ENCODE peak calls at places on chromosomes 13 and 19, in six cellular contexts. U is endodermal cell, C is hepatocyte, T is HCT116, H is Caco-2, Y is PC-3. Z is an unnamed sample. For H3K4me1, the result is how much of the 10 kb centered on the place peaks cover.

GRCh38 chr19:4988770-4989251 is 19.9 kb downstream of the KDM4B start:
- DNase-seq in H (no peak), Y (no peak), U (peak), C (no peak), T (no peak), Z (peak)

GRCh38 chr13:106028916-106029315 is 506.5 kb downstream of the EFNB2 start:
- DNase-seq in T (no peak), U (no peak), H (no peak), Y (no peak), C (no peak), Z (no peak)

GRCh38 chr19:39082167-39082566 is 2.0 kb upstream of the ACP7 start:
- DNase-seq in Y (no peak), H (no peak), T (no peak), C (no peak), U (no peak), Z (no peak)

GRCh38 chr19:38182536-38183210 is 41.3 kb downstream of the DPF1 start:
- DNase-seq in H (no peak), T (no peak), C (no peak), Y (no peak), U (no peak), Z (no peak)

GRCh38 chr13:23087884-23088283 is 92.9 kb upstream of the SGCG start:
- DNase-seq in T (peak), C (peak), H (peak), U (peak), Y (peak), Z (no peak)

GRCh38 chr13:113437408-113438010 is 15.8 kb downstream of the ADPRHL1 start:
- DNase-seq in C (no peak), H (no peak), U (peak), Y (no peak), T (no peak), Z (no peak)

GRCh38 chr13:32278456-32278855 is 36.7 kb downstream of the ZAR1L start:
- DNase-seq in T (no peak), C (no peak), U (no peak), H (no peak), Y (no peak), Z (no peak)

GRCh38 chr13:40153516-40153915 is 498.1 kb downstream of the COG6 start:
- DNase-seq in U (no peak), T (no peak), C (no peak), H (no peak), Y (no peak), Z (no peak)

GRCh38 chr19:16118489-16119033 is 6.9 kb downstream of the RAB8A start:
- DNase-seq in U (no peak), T (no peak), C (no peak), H (no peak), Y (no peak), Z (no peak)

GRCh38 chr13:91534996-91535395 is 136.6 kb downstream of the GPC5 start:
- DNase-seq in U (no peak), H (no peak), T (no peak), C (no peak), Y (no peak), Z (no peak)

GRCh38 chr13:29924482-29924884 is 74.1 kb upstream of the UBL3 start:
- DNase-seq in H (no peak), C (peak), T (no peak), U (no peak), Y (peak), Z (no peak)

GRCh38 chr13:91216928-91217700 is 130.4 kb upstream of the MIR17HG start:
- DNase-seq in H (peak), Y (peak), C (no peak), T (no peak), U (peak), Z (no peak)

GRCh38 chr13:28385362-28385761 is 109.6 kb downstream of the FLT1 start:
- DNase-seq in U (no peak), T (no peak), Y (no peak), H (no peak), C (no peak), Z (no peak)

GRCh38 chr13:85520445-85520844 is 278.8 kb downstream of the SLITRK6 start:
- DNase-seq in C (no peak), U (no peak), Y (peak), H (no peak), T (no peak), Z (no peak)

GRCh38 chr13:33863390-33863789 is 45.4 kb downstream of the RFC3 start:
- DNase-seq in C (no peak), H (no peak), Y (no peak), U (no peak), T (no peak), Z (no peak)

GRCh38 chr13:46721054-46721453 is 75.9 kb downstream of the ESD start:
- DNase-seq in Y (peak), H (peak), U (peak), C (peak), T (peak), Z (peak)

GRCh38 chr19:7860902-7861618 is 13.1 kb downstream of the PRR36 start:
- DNase-seq in H (no peak), U (no peak), Y (no peak), C (no peak), T (no peak), Z (no peak)

GRCh38 chr19:10915511-10916091 is 12.8 kb downstream of the YIPF2 start:
- DNase-seq in H (no peak), T (no peak), Y (peak), C (peak), U (no peak), Z (no peak)

GRCh38 chr19:46221981-46222610 is 7.4 kb upstream of the IGFL1 start:
- DNase-seq in C (peak), H (peak), Y (peak), T (no peak), U (peak), Z (peak)

GRCh38 chr19:46009530-46010510 is 13.0 kb downstream of the PGLYRP1 start:
- DNase-seq in T (peak), H (peak), U (peak), Y (peak), C (peak), Z (peak)

GRCh38 chr13:44259045-44260042 is 114.3 kb upstream of the SERP2 start:
- DNase-seq in C (peak), T (no peak), H (no peak), U (no peak), Y (peak), Z (no peak)

GRCh38 chr13:102658678-102659077 is 36.2 kb downstream of the METTL21C start:
- DNase-seq in U (no peak), C (no peak), Y (no peak), H (no peak), T (no peak), Z (no peak)

GRCh38 chr13:50991624-50992610 is 82.3 kb downstream of the RNASEH2B start:
- DNase-seq in Y (no peak), H (no peak), U (no peak), T (no peak), C (no peak), Z (no peak)

GRCh38 chr19:11045536-11045935 is 43.7 kb upstream of the LDLR start:
- DNase-seq in U (no peak), C (no peak), H (no peak), T (no peak), Y (no peak), Z (no peak)

GRCh38 chr19:38667552-38668205 is 20.2 kb downstream of the ACTN4 start:
- DNase-seq in T (no peak), H (no peak), U (no peak), C (peak), Y (peak), Z (no peak)

GRCh38 chr19:15144046-15144646 is 36.9 kb downstream of the SYDE1 start:
- DNase-seq in T (no peak), U (peak), Y (no peak), C (no peak), H (no peak), Z (no peak)

GRCh38 chr19:57576661-57577060 is 2.0 kb downstream of the ZNF416 start:
- DNase-seq in H (no peak), Y (no peak), U (no peak), T (no peak), C (no peak), Z (no peak)

GRCh38 chr13:19984430-19985218 is 26.1 kb downstream of the ZMYM2 start:
- DNase-seq in H (peak), U (no peak), Y (peak), T (peak), C (peak), Z (no peak)

GRCh38 chr19:15195381-15195964 is 5.3 kb downstream of the NOTCH3 start:
- DNase-seq in U (peak), T (no peak), H (peak), Y (peak), C (peak), Z (peak)

GRCh38 chr13:94705081-94705751 is 7.1 kb downstream of the SOX21 start:
- DNase-seq in Y (no peak), U (no peak), H (no peak), C (no peak), T (no peak), Z (no peak)

GRCh38 chr13:28679628-28680027 is 20.7 kb downstream of the POMP start:
- DNase-seq in Y (peak), U (no peak), T (no peak), C (peak), H (no peak), Z (no peak)

GRCh38 chr13:99009987-99010551 is 32.2 kb upstream of the DOCK9 start:
- DNase-seq in C (no peak), Y (no peak), H (no peak), T (no peak), U (no peak), Z (no peak)

GRCh38 chr13:44012910-44013309 is 133.2 kb downstream of the LACC1 start:
- DNase-seq in Y (no peak), H (no peak), T (no peak), C (no peak), U (no peak), Z (no peak)

GRCh38 chr13:93723316-93723715 is 496.7 kb downstream of the GPC6 start:
- DNase-seq in T (no peak), C (no peak), Y (peak), H (no peak), U (no peak), Z (no peak)

GRCh38 chr19:40512473-40513344 is 45.9 kb downstream of the SPTBN4 start:
- DNase-seq in U (peak), Y (no peak), C (peak), T (no peak), H (peak), Z (no peak)

GRCh38 chr19:6010107-6010506 is 32.2 kb upstream of the RANBP3 start:
- DNase-seq in U (no peak), C (no peak), T (no peak), Y (no peak), H (no peak), Z (no peak)

DNA sequence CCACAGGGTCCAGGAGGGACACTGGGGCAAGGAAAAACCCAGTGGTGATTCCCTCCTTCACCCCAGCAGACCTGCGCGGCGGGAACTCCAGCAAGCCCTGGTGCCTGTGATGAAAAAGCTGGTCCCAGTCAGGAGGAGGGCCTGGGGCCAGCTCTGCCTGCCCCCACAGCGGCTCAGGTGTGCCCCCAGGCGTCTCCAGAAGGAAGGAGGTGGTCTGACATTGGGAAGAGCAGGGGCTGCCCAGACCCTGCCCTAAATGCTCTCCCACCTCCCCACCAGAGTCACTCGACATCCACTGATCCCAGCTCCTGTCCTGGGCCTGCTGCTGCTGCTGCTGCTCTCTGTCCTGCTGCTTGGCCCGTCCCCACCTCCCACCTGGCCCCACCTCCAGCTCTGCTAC is 6.2 kb downstream of the PTH2 start:
- DNase-seq in C (no peak), H (no peak), Y (no peak), U (peak), T (no peak), Z (no peak)
- TF ChIP-seq CTCF in C (no peak), H (no peak), Y (no peak), U (peak), T (no peak), Z (no peak)

GRCh38 chr19:55617426-55617825 is 6.9 kb downstream of the ZNF784 start:
- DNase-seq in U (no peak), Y (no peak), C (no peak), T (no peak), H (no peak), Z (no peak)

GRCh38 chr19:55620951-55621672 is 3.3 kb downstream of the ZNF784 start:
- DNase-seq in Y (no peak), T (no peak), U (no peak), H (no peak), C (no peak), Z (no peak)

GRCh38 chr19:55618426-55618825 is 5.9 kb downstream of the ZNF784 start:
- DNase-seq in Y (no peak), U (no peak), C (no peak), T (no peak), H (no peak), Z (no peak)

GRCh38 chr19:55620410-55620809 is 4.0 kb downstream of the ZNF784 start:
- DNase-seq in Y (no peak), U (no peak), H (no peak), C (no peak), T (no peak), Z (no peak)

GRCh38 chr19:55619264-55619663 is 5.1 kb downstream of the ZNF784 start:
- DNase-seq in Y (no peak), C (no peak), T (no peak), H (no peak), U (no peak), Z (no peak)
- H3K4me1 ChIP-seq in Y (under half), C (under half), T (under half), H (under half), U (under half), Z (under half)

GRCh38 chr19:3234800-3235199 is 10.3 kb downstream of the CELF5 start:
- DNase-seq in U (peak), C (no peak), Y (no peak), H (peak), T (no peak), Z (no peak)
- TF ChIP-seq CTCF in U (peak), C (no peak), Y (peak), H (no peak), T (peak), Z (no peak)

DNA sequence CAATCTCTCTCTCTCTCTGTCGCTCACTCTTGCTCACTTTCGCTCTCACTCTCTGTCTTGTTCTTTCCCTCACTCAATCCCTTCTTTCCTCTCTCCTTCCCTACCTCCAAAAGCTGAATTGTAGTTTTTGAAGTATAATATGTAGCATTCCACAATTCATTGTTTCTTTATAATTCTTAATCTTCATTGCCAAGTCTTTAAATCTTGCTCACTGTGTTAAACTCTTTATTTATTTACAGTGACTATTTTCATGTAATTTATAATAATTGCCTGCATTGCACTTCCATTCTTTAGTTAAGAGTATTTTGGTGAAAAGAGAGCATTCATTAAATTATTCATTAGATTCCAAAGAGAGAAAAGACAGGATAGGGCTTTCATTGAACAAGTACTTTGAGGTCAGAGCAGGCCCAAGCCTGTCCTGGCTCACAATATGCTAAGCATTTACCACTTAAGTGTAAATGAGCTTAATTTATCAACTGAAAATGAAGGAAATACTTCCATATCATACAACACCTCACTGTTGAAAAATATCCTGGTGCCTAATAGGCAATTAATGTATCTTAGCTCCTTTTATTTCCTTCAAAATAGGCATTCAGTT is 257.4 kb upstream of the SLITRK1 start:
- DNase-seq in U (no peak), T (no peak), H (no peak), C (no peak), Y (no peak), Z (no peak)
- H3K4me1 ChIP-seq in U (under half), T (under half), H (under half), C (under half), Y (under half), Z (under half)

DNA sequence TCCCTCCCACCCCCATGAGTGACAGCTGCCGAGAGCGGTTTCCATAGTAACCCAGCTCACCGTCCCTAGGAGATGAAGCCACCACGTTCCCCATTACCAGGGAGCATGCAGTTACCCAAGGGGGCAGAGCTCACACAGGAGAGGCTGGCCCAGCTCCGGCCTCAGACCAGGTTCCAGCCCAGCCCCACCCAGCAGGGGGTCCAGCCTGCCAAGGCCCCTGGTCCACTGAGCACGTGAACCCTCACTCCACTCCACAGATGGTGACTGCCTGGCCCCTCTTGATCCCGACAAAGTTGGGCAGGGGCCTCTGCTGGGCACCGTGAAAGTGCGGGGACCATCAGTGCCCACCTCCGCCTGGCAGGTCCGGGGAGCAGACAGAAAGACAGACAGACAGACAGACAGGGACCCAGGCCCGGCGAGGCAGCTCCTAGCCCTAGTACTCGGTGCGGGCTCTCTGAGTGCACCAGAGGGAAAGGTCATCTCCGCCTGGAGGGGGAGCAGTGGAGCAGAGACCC is 50.7 kb downstream of the CELF5 start:
- DNase-seq in U (no peak), T (peak), C (no peak), Y (peak), H (no peak), Z (no peak)
- TF ChIP-seq CTCF in U (no peak), T (no peak), C (peak), Y (peak), H (no peak), Z (no peak)

DNA sequence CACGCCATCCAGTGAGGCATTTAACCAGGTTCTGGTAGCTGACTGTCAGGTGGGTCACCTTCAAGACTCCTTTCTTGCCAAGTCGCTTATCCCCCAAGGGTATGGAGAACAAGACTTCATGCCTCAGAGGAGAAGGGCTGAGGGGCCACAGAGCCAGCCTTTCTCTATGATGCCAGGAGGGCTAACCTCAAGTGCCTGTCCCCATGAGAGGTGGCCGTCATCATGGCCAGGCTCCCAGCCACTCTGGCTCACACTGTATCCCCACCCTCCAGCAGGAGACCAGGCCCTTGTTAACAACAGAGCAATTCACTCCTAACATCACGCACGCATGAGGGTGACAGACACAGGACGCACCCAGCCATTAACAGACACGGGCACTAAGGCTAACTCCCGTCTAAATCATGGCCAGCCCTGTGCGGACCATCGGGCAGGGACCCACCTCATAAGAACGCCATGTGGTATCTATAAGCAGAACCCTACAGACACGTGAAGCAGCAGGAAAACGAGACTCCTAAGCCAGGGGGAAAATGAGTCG is 38.6 kb upstream of the ISYNA1 start:
- DNase-seq in C (no peak), T (no peak), Y (no peak), U (no peak), H (no peak), Z (no peak)
- H3K4me1 ChIP-seq in C (under half), T (under half), Y (under half), U (under half), H (under half), Z (under half)

GRCh38 chr13:37869756-37870488 is at the start of gene TRPC4:
- DNase-seq in C (peak), H (peak), Y (peak), T (no peak), U (peak), Z (peak)
- TF ChIP-seq CTCF in C (peak), H (peak), Y (peak), T (no peak), U (peak), Z (peak)

DNA sequence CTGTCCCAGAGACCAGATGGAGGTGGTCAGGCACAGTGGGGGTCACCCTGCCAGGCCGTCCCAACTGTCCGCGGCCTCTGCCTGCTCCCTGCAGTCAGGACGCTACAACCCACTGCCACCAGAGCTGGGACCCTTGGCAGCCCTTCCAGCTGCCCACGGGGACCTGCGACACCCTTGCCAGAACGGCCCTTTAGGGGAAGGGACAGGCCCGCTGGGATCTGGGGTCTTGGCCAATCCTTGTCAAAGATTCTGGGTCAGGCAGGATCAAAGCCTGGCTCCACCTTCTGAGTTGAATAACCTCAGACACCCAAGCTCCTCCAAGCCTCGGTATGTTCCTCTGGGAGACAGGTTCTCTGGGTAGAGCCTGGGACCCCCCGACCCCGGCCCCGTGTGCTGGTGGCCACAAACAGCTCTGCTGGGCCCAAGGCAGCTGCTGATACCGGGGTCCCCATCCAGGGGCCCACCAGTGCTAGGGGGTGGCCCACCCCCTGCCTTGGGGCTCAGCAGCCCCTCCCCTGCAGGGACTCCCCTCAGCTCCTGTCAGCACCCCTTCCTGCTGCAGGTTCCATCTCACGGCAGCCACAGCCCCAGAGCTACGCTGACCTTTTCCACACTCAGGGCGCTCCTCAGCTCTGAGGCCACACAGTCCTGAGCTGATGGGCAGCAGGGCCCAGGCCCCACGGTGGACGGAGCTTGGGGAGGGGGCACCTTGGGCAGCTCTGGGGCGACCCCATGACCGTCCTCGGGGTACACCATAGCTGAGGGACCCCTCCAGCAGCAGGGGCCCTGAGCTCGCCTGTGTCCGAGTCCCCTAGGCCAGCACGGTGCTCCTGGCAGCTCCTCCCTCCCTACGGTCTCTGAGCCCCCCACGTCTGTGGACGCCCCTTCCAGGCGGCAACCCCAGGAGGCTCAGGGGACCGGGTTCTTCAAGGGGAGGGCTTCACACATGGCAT is 18.4 kb downstream of the SBNO2 start:
- DNase-seq in C (no peak), H (no peak), Y (no peak), U (no peak), T (no peak), Z (peak)
- H3K4me1 ChIP-seq in C (under half), H (under half), Y (under half), U (under half), T (under half), Z (under half)

GRCh38 chr13:48662226-48662625 is 8.5 kb downstream of the CYSLTR2 start:
- DNase-seq in C (no peak), U (no peak), Y (no peak), H (no peak), T (no peak), Z (no peak)
- TF ChIP-seq CTCF in C (no peak), U (no peak), Y (no peak), H (no peak), T (no peak), Z (no peak)